ENCODE peak calls at places on chromosomes 4 and X, in five cellular contexts. A is MM.1S, Z is HFF-Myc, M is upper lobe of left lung, Y is right atrium auricular region. D is an unnamed sample.

GRCh38 chr4:176238157-176238608 is 30.8 kb downstream of the ASB5 start:
- DNase-seq in M (no peak), Y (no peak), Z (peak), A (no peak), D (peak)

GRCh38 chrX:49977319-49978090 is 55.1 kb downstream of the CLCN5 start:
- DNase-seq in Z (no peak), M (no peak), Y (no peak), A (no peak), D (no peak)

GRCh38 chrX:19593684-19594083 is 78.4 kb upstream of the MAP3K15 start:
- DNase-seq in Z (no peak), A (peak), M (no peak), Y (no peak), D (peak)

GRCh38 chrX:53711446-53711845 is 24.9 kb upstream of the HUWE1 start:
- DNase-seq in Z (no peak), A (no peak), Y (no peak), M (no peak), D (no peak)

GRCh38 chr4:82599336-82599735 is 37.5 kb upstream of the TMEM150C start:
- DNase-seq in Y (no peak), M (no peak), A (no peak), Z (no peak), D (no peak)

GRCh38 chr4:6224725-6225124 is 24.4 kb upstream of the JAKMIP1 start:
- DNase-seq in A (no peak), Z (no peak), M (no peak), Y (no peak), D (no peak)

GRCh38 chrX:1533083-1533482 is 3.9 kb downstream of the P2RY8 start:
- DNase-seq in Y (no peak), M (no peak), Z (no peak), A (no peak), D (no peak)

GRCh38 chrX:455199-455598 is 68.5 kb upstream of the PPP2R3B start:
- DNase-seq in Z (no peak), A (peak), Y (no peak), M (no peak), D (no peak)

GRCh38 chrX:63250253-63250868 is 100.8 kb downstream of the SPIN4 start:
- DNase-seq in M (no peak), A (peak), Z (peak), Y (no peak), D (peak)

GRCh38 chrX:56564921-56565861 is 1.8 kb downstream of the UBQLN2 start:
- DNase-seq in A (peak), Z (no peak), Y (no peak), M (no peak), D (no peak)

DNA sequence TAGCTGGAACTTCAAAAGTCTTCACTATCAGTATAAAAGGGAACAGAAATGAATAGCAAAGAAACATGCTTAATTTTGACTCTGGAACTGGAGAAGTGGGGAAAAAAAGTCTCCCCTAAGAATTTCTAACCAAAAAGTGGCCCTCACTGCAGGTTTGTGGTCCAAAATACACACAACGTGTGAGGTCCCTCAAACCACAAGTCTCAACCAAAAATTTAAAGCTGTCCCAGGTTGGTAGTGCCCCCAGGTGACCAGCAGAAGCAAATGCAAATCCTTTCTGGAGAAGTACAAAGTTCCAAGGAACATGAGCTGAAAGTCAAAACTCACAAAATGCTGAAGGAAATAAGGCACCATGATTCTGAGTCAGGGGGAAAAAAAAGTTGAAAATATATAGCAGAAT is 23.6 kb upstream of the VAMP7 start:
- DNase-seq in Y (no peak), A (peak), Z (peak), M (no peak), D (no peak)
- TF ChIP-seq CTCF in Y (no peak), A (peak), Z (peak), M (no peak), D (no peak)

DNA sequence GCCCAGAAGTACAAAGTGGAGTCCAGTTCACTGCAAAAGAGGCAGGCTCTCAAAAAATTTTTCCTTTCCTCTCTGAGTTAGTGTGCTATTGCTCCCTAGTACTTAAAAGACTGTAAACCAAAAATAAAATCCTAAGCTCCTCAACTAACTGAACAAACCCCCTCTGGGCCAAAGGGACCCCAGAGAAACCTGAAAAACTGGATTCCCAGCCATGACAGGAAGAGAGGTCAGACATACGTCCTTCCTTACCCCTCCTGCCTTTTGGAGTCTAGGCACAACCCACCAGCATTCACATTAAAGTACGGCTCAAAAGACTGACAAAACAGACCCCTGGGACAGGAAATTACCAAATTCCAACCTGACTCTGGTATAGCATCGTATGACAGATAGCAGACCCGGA is 957.9 kb upstream of the PRKX start:
- DNase-seq in Z (no peak), A (no peak), M (no peak), Y (no peak), D (no peak)
- H3K4me3 ChIP-seq in Z (no peak), A (no peak), M (no peak), Y (no peak), D (no peak)

DNA sequence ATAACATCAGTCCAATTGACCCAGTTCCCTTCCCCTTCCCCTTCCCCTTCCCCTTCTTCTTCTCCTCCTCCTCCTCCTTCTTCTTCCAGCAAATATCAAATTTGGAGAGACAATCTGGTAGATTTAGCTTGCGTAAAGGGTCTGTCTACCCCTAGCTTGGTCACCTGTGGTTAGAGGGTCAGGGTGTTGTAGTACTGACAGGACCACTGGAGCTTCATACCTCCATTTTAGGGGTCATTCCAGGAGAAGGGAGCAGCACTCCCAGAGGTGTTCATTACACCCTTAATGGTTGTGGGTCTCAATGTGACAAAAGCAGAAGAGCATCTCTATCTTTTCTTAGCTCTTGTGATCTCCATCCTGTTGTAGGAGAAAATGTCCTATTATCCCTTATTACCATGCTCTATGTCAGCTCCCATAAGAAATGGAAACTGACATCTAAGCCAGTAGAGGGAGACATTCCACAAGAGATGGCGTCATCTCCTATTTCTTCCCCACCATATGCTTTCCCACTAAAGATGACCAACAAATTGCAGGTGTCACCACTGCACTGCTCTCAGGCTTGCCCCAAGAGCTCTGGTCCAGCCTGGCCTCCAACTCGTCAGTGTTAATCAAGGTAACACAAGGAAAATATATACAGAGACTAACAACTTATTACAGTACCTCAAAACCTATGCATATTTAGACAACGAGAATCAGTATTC is 3.5 kb upstream of the FGB start:
- DNase-seq in Z (peak), M (no peak), Y (no peak), A (peak), D (peak)
- TF ChIP-seq CTCF in Z (peak), M (peak), Y (no peak), A (peak), D (peak)

GRCh38 chr4:56637154-56637553 is 43.9 kb downstream of the HOPX start:
- DNase-seq in Z (no peak), M (no peak), A (no peak), Y (no peak), D (no peak)

GRCh38 chr4:56637791-56638190 is 43.3 kb downstream of the HOPX start:
- DNase-seq in M (no peak), A (no peak), Z (no peak), Y (no peak), D (no peak)

GRCh38 chr4:56641494-56642051 is 39.5 kb downstream of the HOPX start:
- DNase-seq in Z (peak), A (no peak), M (no peak), Y (no peak), D (peak)

GRCh38 chr4:56643596-56643995 is 37.5 kb downstream of the HOPX start:
- DNase-seq in Z (no peak), M (no peak), Y (no peak), A (no peak), D (no peak)

GRCh38 chr4:56640907-56641493 is 40.1 kb downstream of the HOPX start:
- DNase-seq in M (no peak), A (no peak), Z (no peak), Y (no peak), D (no peak)
- H3K4me3 ChIP-seq in M (no peak), A (no peak), Z (no peak), Y (no peak), D (no peak)

D was measured in AG10803.